ENCODE peak calls at places on chromosomes 12 and 14, in ten cellular contexts. One of them, this sample, is unnamed.

GRCh38 chr14:44462372-44462771 is 44.7 kb downstream of the FSCB start:
- DNase-seq in upper lobe of right lung: no peak
- DNase-seq in aorta: no peak
- DNase-seq in IMR-90: no peak
- DNase-seq in kidney: no peak
- DNase-seq in CD4-positive, alpha-beta T cell: no peak
- DNase-seq in right cardiac atrium: no peak
- DNase-seq in A549: no peak
- DNase-seq in H9: no peak
- DNase-seq in mucosa of descending colon: no peak
- DNase-seq in this sample: no peak

GRCh38 chr12:27333311-27334009 is 824 bp downstream of the BMAL2 start:
- DNase-seq in upper lobe of right lung: peak; percentile 77
- DNase-seq in aorta: peak; percentile 86
- DNase-seq in IMR-90: no peak
- DNase-seq in kidney: peak; percentile 75
- DNase-seq in CD4-positive, alpha-beta T cell: no peak
- DNase-seq in right cardiac atrium: peak; percentile 61
- DNase-seq in A549: no peak
- DNase-seq in H9: peak; percentile 56
- DNase-seq in mucosa of descending colon: peak; percentile 71
- DNase-seq in this sample: peak; percentile 19

GRCh38 chr12:56220611-56221232 is 1.0 kb downstream of the RNF41 start:
- DNase-seq in upper lobe of right lung: peak; percentile 71
- DNase-seq in aorta: no peak
- DNase-seq in IMR-90: peak; percentile 47
- DNase-seq in kidney: no peak
- DNase-seq in CD4-positive, alpha-beta T cell: no peak
- DNase-seq in right cardiac atrium: no peak
- DNase-seq in A549: no peak
- DNase-seq in H9: no peak
- DNase-seq in mucosa of descending colon: no peak
- DNase-seq in this sample: no peak

GRCh38 chr12:100721193-100721592 is 73.4 kb upstream of the ANO4 start:
- DNase-seq in upper lobe of right lung: no peak
- DNase-seq in aorta: no peak
- DNase-seq in IMR-90: no peak
- DNase-seq in kidney: no peak
- DNase-seq in CD4-positive, alpha-beta T cell: no peak
- DNase-seq in right cardiac atrium: no peak
- DNase-seq in A549: no peak
- DNase-seq in H9: no peak
- DNase-seq in mucosa of descending colon: no peak
- DNase-seq in this sample: no peak

GRCh38 chr14:39374846-39375245 is 57.4 kb downstream of the FBXO33 start:
- DNase-seq in upper lobe of right lung: no peak
- DNase-seq in aorta: no peak
- DNase-seq in IMR-90: peak; percentile 74
- DNase-seq in kidney: no peak
- DNase-seq in CD4-positive, alpha-beta T cell: no peak
- DNase-seq in right cardiac atrium: no peak
- DNase-seq in A549: no peak
- DNase-seq in H9: no peak
- DNase-seq in mucosa of descending colon: no peak
- DNase-seq in this sample: no peak

GRCh38 chr12:23245186-23245585 is 620.2 kb downstream of the ETNK1 start:
- DNase-seq in upper lobe of right lung: no peak
- DNase-seq in aorta: no peak
- DNase-seq in IMR-90: no peak
- DNase-seq in kidney: no peak
- DNase-seq in CD4-positive, alpha-beta T cell: no peak
- DNase-seq in right cardiac atrium: no peak
- DNase-seq in A549: no peak
- DNase-seq in H9: no peak
- DNase-seq in mucosa of descending colon: no peak
- DNase-seq in this sample: no peak

GRCh38 chr12:97716356-97716755 is 253.8 kb downstream of the RMST start:
- DNase-seq in upper lobe of right lung: no peak
- DNase-seq in aorta: no peak
- DNase-seq in IMR-90: no peak
- DNase-seq in kidney: no peak
- DNase-seq in CD4-positive, alpha-beta T cell: no peak
- DNase-seq in right cardiac atrium: no peak
- DNase-seq in A549: peak; percentile 5
- DNase-seq in H9: peak; percentile 40
- DNase-seq in mucosa of descending colon: no peak
- DNase-seq in this sample: no peak

GRCh38 chr14:33796356-33796755 is 154.5 kb downstream of the EGLN3 start:
- DNase-seq in upper lobe of right lung: no peak
- DNase-seq in aorta: no peak
- DNase-seq in IMR-90: no peak
- DNase-seq in kidney: no peak
- DNase-seq in CD4-positive, alpha-beta T cell: no peak
- DNase-seq in right cardiac atrium: no peak
- DNase-seq in A549: no peak
- DNase-seq in H9: no peak
- DNase-seq in mucosa of descending colon: no peak
- DNase-seq in this sample: no peak

GRCh38 chr14:91870890-91871289 is 3.6 kb upstream of the TC2N start:
- DNase-seq in upper lobe of right lung: no peak
- DNase-seq in aorta: no peak
- DNase-seq in IMR-90: no peak
- DNase-seq in kidney: no peak
- DNase-seq in CD4-positive, alpha-beta T cell: no peak
- DNase-seq in right cardiac atrium: no peak
- DNase-seq in A549: no peak
- DNase-seq in H9: no peak
- DNase-seq in mucosa of descending colon: no peak
- DNase-seq in this sample: no peak

GRCh38 chr14:32435411-32435810 is 106.3 kb downstream of the AKAP6 start:
- DNase-seq in upper lobe of right lung: no peak
- DNase-seq in aorta: no peak
- DNase-seq in IMR-90: no peak
- DNase-seq in kidney: no peak
- DNase-seq in CD4-positive, alpha-beta T cell: no peak
- DNase-seq in right cardiac atrium: no peak
- DNase-seq in A549: no peak
- DNase-seq in H9: no peak
- DNase-seq in mucosa of descending colon: no peak
- DNase-seq in this sample: no peak

GRCh38 chr12:68113644-68114043 is 45.9 kb downstream of the IFNG start:
- DNase-seq in upper lobe of right lung: no peak
- DNase-seq in aorta: no peak
- DNase-seq in IMR-90: no peak
- DNase-seq in kidney: no peak
- DNase-seq in CD4-positive, alpha-beta T cell: peak; percentile 8
- DNase-seq in right cardiac atrium: no peak
- DNase-seq in A549: no peak
- DNase-seq in H9: peak; percentile 72
- DNase-seq in mucosa of descending colon: no peak
- DNase-seq in this sample: peak; percentile 14

GRCh38 chr14:104394606-104394910 is 185.0 kb upstream of the C14orf180 start:
- DNase-seq in upper lobe of right lung: no peak
- DNase-seq in aorta: no peak
- DNase-seq in IMR-90: no peak
- DNase-seq in kidney: peak; percentile 35
- DNase-seq in CD4-positive, alpha-beta T cell: no peak
- DNase-seq in right cardiac atrium: no peak
- DNase-seq in A549: no peak
- DNase-seq in H9: peak; percentile 17
- DNase-seq in mucosa of descending colon: peak; percentile 43
- DNase-seq in this sample: no peak

GRCh38 chr14:104392396-104393198 is 187.0 kb upstream of the C14orf180 start:
- DNase-seq in upper lobe of right lung: peak; percentile 57
- DNase-seq in aorta: peak; percentile 61
- DNase-seq in IMR-90: no peak
- DNase-seq in kidney: peak; percentile 58
- DNase-seq in CD4-positive, alpha-beta T cell: no peak
- DNase-seq in right cardiac atrium: peak; percentile 54
- DNase-seq in A549: no peak
- DNase-seq in H9: peak; percentile 17
- DNase-seq in mucosa of descending colon: no peak
- DNase-seq in this sample: no peak

GRCh38 chr14:104395276-104395675 is 184.3 kb upstream of the C14orf180 start:
- DNase-seq in upper lobe of right lung: no peak
- DNase-seq in aorta: no peak
- DNase-seq in IMR-90: no peak
- DNase-seq in kidney: no peak
- DNase-seq in CD4-positive, alpha-beta T cell: no peak
- DNase-seq in right cardiac atrium: no peak
- DNase-seq in A549: no peak
- DNase-seq in H9: peak; percentile 11
- DNase-seq in mucosa of descending colon: no peak
- DNase-seq in this sample: no peak

GRCh38 chr14:104393199-104393897 is 186.2 kb upstream of the C14orf180 start:
- DNase-seq in upper lobe of right lung: peak; percentile 61
- DNase-seq in aorta: peak; percentile 70
- DNase-seq in IMR-90: no peak
- DNase-seq in kidney: peak; percentile 76
- DNase-seq in CD4-positive, alpha-beta T cell: no peak
- DNase-seq in right cardiac atrium: peak; percentile 76
- DNase-seq in A549: no peak
- DNase-seq in H9: peak; percentile 20
- DNase-seq in mucosa of descending colon: peak; percentile 45
- DNase-seq in this sample: no peak

GRCh38 chr14:104393898-104394605 is 185.5 kb upstream of the C14orf180 start:
- DNase-seq in upper lobe of right lung: peak; percentile 68
- DNase-seq in aorta: peak; percentile 66
- DNase-seq in IMR-90: no peak
- DNase-seq in kidney: peak; percentile 89
- DNase-seq in CD4-positive, alpha-beta T cell: peak; percentile 73
- DNase-seq in right cardiac atrium: peak; percentile 85
- DNase-seq in A549: no peak
- DNase-seq in H9: peak; percentile 24
- DNase-seq in mucosa of descending colon: peak; percentile 84
- DNase-seq in this sample: peak; percentile 43
- H3K9me3 ChIP-seq in upper lobe of right lung: peaks cover 10% of the 10 kb centered on the region
- H3K9me3 ChIP-seq in aorta: peaks cover 5% of the 10 kb centered on the region
- H3K9me3 ChIP-seq in IMR-90: peaks cover 51% of the 10 kb centered on the region
- H3K9me3 ChIP-seq in kidney: peaks cover 6% of the 10 kb centered on the region
- H3K9me3 ChIP-seq in CD4-positive, alpha-beta T cell: peaks cover 8% of the 10 kb centered on the region
- H3K9me3 ChIP-seq in right cardiac atrium: no peaks in the 10 kb centered on the region
- H3K9me3 ChIP-seq in A549: peaks cover 22% of the 10 kb centered on the region
- H3K9me3 ChIP-seq in H9: no peaks in the 10 kb centered on the region
- H3K9me3 ChIP-seq in mucosa of descending colon: peaks cover 15% of the 10 kb centered on the region
- H3K9me3 ChIP-seq in this sample: no peaks in the 10 kb centered on the region

DNA sequence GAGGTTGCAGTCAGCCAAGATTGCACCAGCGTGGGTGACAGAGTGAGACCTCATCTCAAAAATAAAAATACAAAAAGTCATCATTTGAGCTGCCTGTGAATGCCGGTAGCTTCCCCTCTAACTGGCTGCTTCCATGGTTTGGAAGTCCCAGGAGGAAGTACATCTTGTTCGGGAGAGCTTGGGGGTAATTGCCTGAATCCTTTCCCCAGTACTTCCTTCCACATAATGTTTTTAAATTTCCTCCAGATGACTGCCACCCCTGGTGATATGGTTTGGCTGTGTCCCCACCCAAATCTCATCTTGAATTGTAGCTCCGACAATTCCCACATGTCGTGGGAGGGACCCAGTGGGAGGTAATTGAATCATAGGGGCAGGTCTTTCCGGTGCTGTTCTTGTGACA is 87.3 kb downstream of the SPRING1 start:
- DNase-seq in upper lobe of right lung: no peak
- DNase-seq in aorta: no peak
- DNase-seq in IMR-90: no peak
- DNase-seq in kidney: no peak
- DNase-seq in CD4-positive, alpha-beta T cell: no peak
- DNase-seq in right cardiac atrium: no peak
- DNase-seq in A549: no peak
- DNase-seq in H9: no peak
- DNase-seq in mucosa of descending colon: no peak
- DNase-seq in this sample: no peak
- H3K9me3 ChIP-seq in upper lobe of right lung: no peaks in the 10 kb centered on the region
- H3K9me3 ChIP-seq in aorta: no peaks in the 10 kb centered on the region
- H3K9me3 ChIP-seq in IMR-90: no peaks in the 10 kb centered on the region
- H3K9me3 ChIP-seq in kidney: no peaks in the 10 kb centered on the region
- H3K9me3 ChIP-seq in CD4-positive, alpha-beta T cell: no peaks in the 10 kb centered on the region
- H3K9me3 ChIP-seq in right cardiac atrium: no peaks in the 10 kb centered on the region
- H3K9me3 ChIP-seq in A549: peaks cover 23% of the 10 kb centered on the region
- H3K9me3 ChIP-seq in H9: no peaks in the 10 kb centered on the region
- H3K9me3 ChIP-seq in mucosa of descending colon: no peaks in the 10 kb centered on the region
- H3K9me3 ChIP-seq in this sample: no peaks in the 10 kb centered on the region

GRCh38 chr14:62938774-62939173 is 106.5 kb downstream of the KCNH5 start:
- DNase-seq in upper lobe of right lung: no peak
- DNase-seq in aorta: no peak
- DNase-seq in IMR-90: no peak
- DNase-seq in kidney: no peak
- DNase-seq in CD4-positive, alpha-beta T cell: no peak
- DNase-seq in right cardiac atrium: no peak
- DNase-seq in A549: no peak
- DNase-seq in H9: no peak
- DNase-seq in mucosa of descending colon: no peak
- DNase-seq in this sample: no peak
- H3K9me3 ChIP-seq in upper lobe of right lung: no peaks in the 10 kb centered on the region
- H3K9me3 ChIP-seq in aorta: no peaks in the 10 kb centered on the region
- H3K9me3 ChIP-seq in IMR-90: no peaks in the 10 kb centered on the region
- H3K9me3 ChIP-seq in kidney: no peaks in the 10 kb centered on the region
- H3K9me3 ChIP-seq in CD4-positive, alpha-beta T cell: no peaks in the 10 kb centered on the region
- H3K9me3 ChIP-seq in right cardiac atrium: no peaks in the 10 kb centered on the region
- H3K9me3 ChIP-seq in A549: no peaks in the 10 kb centered on the region
- H3K9me3 ChIP-seq in H9: no peaks in the 10 kb centered on the region
- H3K9me3 ChIP-seq in mucosa of descending colon: peaks cover 2% of the 10 kb centered on the region
- H3K9me3 ChIP-seq in this sample: no peaks in the 10 kb centered on the region

GRCh38 chr14:101352567-101352966 is 208.7 kb upstream of the DIO3 start:
- DNase-seq in upper lobe of right lung: no peak
- DNase-seq in aorta: no peak
- DNase-seq in IMR-90: no peak
- DNase-seq in kidney: no peak
- DNase-seq in CD4-positive, alpha-beta T cell: no peak
- DNase-seq in right cardiac atrium: no peak
- DNase-seq in A549: no peak
- DNase-seq in H9: no peak
- DNase-seq in mucosa of descending colon: peak; percentile 10
- DNase-seq in this sample: no peak
- H3K9me3 ChIP-seq in upper lobe of right lung: no peaks in the 10 kb centered on the region
- H3K9me3 ChIP-seq in aorta: peaks cover 6% of the 10 kb centered on the region
- H3K9me3 ChIP-seq in IMR-90: peaks cover 26% of the 10 kb centered on the region
- H3K9me3 ChIP-seq in kidney: peaks cover 3% of the 10 kb centered on the region
- H3K9me3 ChIP-seq in CD4-positive, alpha-beta T cell: peaks cover 10% of the 10 kb centered on the region
- H3K9me3 ChIP-seq in right cardiac atrium: no peaks in the 10 kb centered on the region
- H3K9me3 ChIP-seq in A549: peaks cover 13% of the 10 kb centered on the region
- H3K9me3 ChIP-seq in H9: no peaks in the 10 kb centered on the region
- H3K9me3 ChIP-seq in mucosa of descending colon: peaks cover 2% of the 10 kb centered on the region
- H3K9me3 ChIP-seq in this sample: peaks cover 4% of the 10 kb centered on the region

GRCh38 chr12:46567667-46568066 is 195.1 kb upstream of the SLC38A2 start:
- DNase-seq in upper lobe of right lung: no peak
- DNase-seq in aorta: no peak
- DNase-seq in IMR-90: no peak
- DNase-seq in kidney: no peak
- DNase-seq in CD4-positive, alpha-beta T cell: no peak
- DNase-seq in right cardiac atrium: no peak
- DNase-seq in A549: no peak
- DNase-seq in H9: no peak
- DNase-seq in mucosa of descending colon: no peak
- DNase-seq in this sample: no peak
- H3K9me3 ChIP-seq in upper lobe of right lung: peaks cover 16% of the 10 kb centered on the region
- H3K9me3 ChIP-seq in aorta: no peaks in the 10 kb centered on the region
- H3K9me3 ChIP-seq in IMR-90: peaks cover 14% of the 10 kb centered on the region
- H3K9me3 ChIP-seq in kidney: peaks cover 24% of the 10 kb centered on the region
- H3K9me3 ChIP-seq in CD4-positive, alpha-beta T cell: peaks cover 29% of the 10 kb centered on the region
- H3K9me3 ChIP-seq in right cardiac atrium: no peaks in the 10 kb centered on the region
- H3K9me3 ChIP-seq in A549: peaks cover 51% of the 10 kb centered on the region
- H3K9me3 ChIP-seq in H9: no peaks in the 10 kb centered on the region
- H3K9me3 ChIP-seq in mucosa of descending colon: peaks cover 28% of the 10 kb centered on the region
- H3K9me3 ChIP-seq in this sample: peaks cover 4% of the 10 kb centered on the region